ENCODE peak calls at places on chromosomes 4 and X, in four cellular contexts. J is CD8-positive, alpha-beta T cell; D is body of pancreas; P is NCI-H1092 treated with DMSO at 0.1 percent for 48 hours. Y is an unnamed sample.

GRCh38 chrX:48945517-48946348 is 11.7 kb downstream of the OTUD5 start:
- DNase-seq in D (peak; percentile 59), P (no peak), J (peak; percentile 78), Y (peak; percentile 63)

GRCh38 chr4:124640037-124640730 is 72.3 kb downstream of the ANKRD50 start:
- DNase-seq in J (no peak), P (no peak), D (peak; percentile 71), Y (no peak)

GRCh38 chrX:106692425-106693075 is 34.0 kb upstream of the RNF128 start:
- DNase-seq in D (no peak), P (no peak), J (no peak), Y (no peak)

GRCh38 chrX:78522601-78523000 is 136.5 kb downstream of the RTL3 start:
- DNase-seq in D (no peak), P (no peak), J (no peak), Y (no peak)

GRCh38 chr4:113591982-113592381 is 169.6 kb downstream of the CAMK2D start:
- DNase-seq in J (no peak), P (no peak), D (no peak), Y (no peak)

GRCh38 chr4:123430031-123430430 is 33.4 kb downstream of the SPRY1 start:
- DNase-seq in P (no peak), D (no peak), J (no peak), Y (no peak)

GRCh38 chrX:2552621-2553297 is 52.0 kb upstream of the DHRSX start:
- DNase-seq in J (no peak), P (no peak), D (no peak), Y (no peak)

GRCh38 chr4:968621-969394 is 4.6 kb downstream of the DGKQ start:
- DNase-seq in J (no peak), D (peak; percentile 56), P (no peak), Y (no peak)

GRCh38 chr4:2931765-2932560 is 31.2 kb downstream of the NOP14 start:
- DNase-seq in D (peak; percentile 68), J (peak; percentile 75), P (no peak), Y (peak; percentile 70)

GRCh38 chr4:40875507-40876150 is 125.9 kb downstream of the NSUN7 start:
- DNase-seq in J (no peak), D (no peak), P (no peak), Y (no peak)

GRCh38 chr4:17188035-17188967 is 289.9 kb upstream of the LDB2 start:
- DNase-seq in D (no peak), J (no peak), P (no peak), Y (no peak)

GRCh38 chr4:8722556-8722955 is 130.0 kb downstream of the CPZ start:
- DNase-seq in J (no peak), P (no peak), D (no peak), Y (no peak)

GRCh38 chr4:136768925-136769275 is 763.4 kb downstream of the PCDH18 start:
- DNase-seq in D (no peak), J (no peak), P (no peak), Y (no peak)

GRCh38 chr4:183838987-183839712 is 66.0 kb upstream of the STOX2 start:
- DNase-seq in D (no peak), J (no peak), P (no peak), Y (no peak)

GRCh38 chr4:52107336-52107735 is 56.2 kb downstream of the SPATA18 start:
- DNase-seq in J (no peak), P (no peak), D (no peak), Y (no peak)

GRCh38 chrX:46979340-46979739 is 67.1 kb downstream of the JADE3 start:
- DNase-seq in D (no peak), P (no peak), J (no peak), Y (no peak)

GRCh38 chrX:109190542-109190941 is 291.3 kb downstream of the GUCY2F start:
- DNase-seq in D (no peak), J (no peak), P (no peak), Y (no peak)

GRCh38 chrX:119150163-119151135 is 22.8 kb upstream of the KIAA1210 start:
- DNase-seq in P (no peak), J (no peak), D (no peak), Y (peak; percentile 61)

GRCh38 chr4:109979932-109980717 is 67.4 kb downstream of the EGF start:
- DNase-seq in D (no peak), P (no peak), J (no peak), Y (no peak)

GRCh38 chr4:77582151-77582550 is 23.5 kb upstream of the CXCL13 start:
- DNase-seq in D (no peak), J (no peak), P (no peak), Y (no peak)

GRCh38 chr4:173252024-173252935 is 81.9 kb downstream of the HMGB2 start:
- DNase-seq in P (peak; percentile 46), D (peak; percentile 95), J (no peak), Y (peak; percentile 79)

GRCh38 chrX:49838374-49838773 is 9.3 kb downstream of the PAGE4 start:
- DNase-seq in P (peak; percentile 49), D (peak; percentile 13), J (no peak), Y (no peak)

GRCh38 chrX:27680726-27681125 is 90.6 kb downstream of the DCAF8L2 start:
- DNase-seq in P (no peak), D (no peak), J (no peak), Y (no peak)

GRCh38 chr4:121705521-121705920 is 8.7 kb upstream of the ANXA5 start:
- DNase-seq in D (no peak), P (no peak), J (no peak), Y (no peak)